ENCODE peak calls at places on chromosomes 13 and 19, in four cellular contexts. P, K, W and C are unnamed samples.

GRCh38 chr19:37007587-37008220 is 70.5 kb upstream of the ZNF420 start:
- DNase-seq in P (no peak), K (peak; percentile 36), W (no peak), C (no peak)

GRCh38 chr13:48006396-48006795 is 5.3 kb upstream of the SUCLA2 start:
- DNase-seq in P (no peak), K (no peak), W (no peak), C (no peak)

GRCh38 chr19:788821-789472 is 8.3 kb upstream of the PTBP1 start:
- DNase-seq in P (no peak), K (no peak), W (no peak), C (peak; percentile 52)

GRCh38 chr13:66618702-66619101 is 611.4 kb downstream of the PCDH9 start:
- DNase-seq in P (no peak), K (no peak), W (peak; percentile 16), C (peak; percentile 5)

GRCh38 chr19:15177269-15178116 is 23.3 kb downstream of the NOTCH3 start:
- DNase-seq in P (peak; percentile 92), K (peak; percentile 87), W (peak; percentile 35), C (peak; percentile 54)

GRCh38 chr19:1397838-1398237 is 3.5 kb downstream of the GAMT start:
- DNase-seq in P (no peak), K (no peak), W (no peak), C (no peak)

GRCh38 chr19:28746486-28746885 is 466.5 kb downstream of the UQCRFS1 start:
- DNase-seq in P (no peak), K (no peak), W (no peak), C (no peak)

GRCh38 chr19:33639034-33639681 is 17.4 kb downstream of the CHST8 start:
- DNase-seq in P (no peak), K (no peak), W (no peak), C (no peak)

GRCh38 chr19:49655570-49656455 is 9.8 kb downstream of the IRF3 start:
- DNase-seq in P (no peak), K (no peak), W (no peak), C (no peak)

GRCh38 chr13:99374169-99374991 is 67.2 kb upstream of the GPR183 start:
- DNase-seq in P (no peak), K (no peak), W (no peak), C (no peak)

GRCh38 chr13:49082653-49083536 is 107.2 kb downstream of the FNDC3A start:
- DNase-seq in P (no peak), K (no peak), W (no peak), C (no peak)

GRCh38 chr13:20206836-20207235 is 14.1 kb upstream of the GJB2 start:
- DNase-seq in P (no peak), K (peak; percentile 37), W (no peak), C (no peak)

GRCh38 chr13:30551194-30551593 is 66.5 kb upstream of the USPL1 start:
- DNase-seq in P (no peak), K (peak; percentile 29), W (no peak), C (peak; percentile 29)

GRCh38 chr19:45781282-45782161 is 768 bp downstream of the DMPK start:
- DNase-seq in P (no peak), K (no peak), W (peak; percentile 92), C (no peak)

GRCh38 chr13:24252136-24252535 is 57.2 kb upstream of the C1QTNF9 start:
- DNase-seq in P (no peak), K (no peak), W (no peak), C (no peak)

GRCh38 chr19:18969953-18970659 is 29.1 kb upstream of the HOMER3 start:
- DNase-seq in P (no peak), K (no peak), W (no peak), C (no peak)

DNA sequence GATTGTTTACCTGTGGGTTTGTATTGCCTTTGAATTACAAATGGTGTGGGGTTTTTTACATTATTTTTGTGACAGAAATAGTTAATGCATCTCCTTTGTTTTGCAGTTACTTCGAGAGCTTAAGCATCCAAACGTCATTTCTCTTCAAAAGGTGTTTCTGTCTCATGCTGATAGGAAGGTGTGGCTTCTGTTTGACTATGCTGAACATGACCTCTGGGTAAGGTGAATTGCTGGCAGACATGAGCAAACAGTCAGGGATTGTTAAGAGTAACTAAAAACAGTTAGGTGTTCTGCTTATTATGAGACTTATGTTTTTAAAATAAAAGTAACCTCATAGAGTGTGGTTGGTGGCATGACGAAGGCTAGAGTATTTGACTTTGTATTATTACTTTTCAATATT is 95.0 kb downstream of the CDK8 start:
- DNase-seq in P (no peak), K (peak; percentile 9), W (no peak), C (peak; percentile 5)
- TF ChIP-seq HMGXB4 in P (no peak), K (no peak), W (no peak), C (no peak)

GRCh38 chr19:3868770-3869456 is at the start of gene ZFR2:
- DNase-seq in P (peak; percentile 83), K (peak; percentile 36), W (no peak), C (no peak)
- TF ChIP-seq HMGXB4 in P (peak; percentile 97), K (no peak), W (no peak), C (no peak)

GRCh38 chr13:33272531-33273124 is 12.9 kb downstream of the STARD13 start:
- DNase-seq in P (no peak), K (no peak), W (no peak), C (peak; percentile 52)

GRCh38 chr13:33271759-33272158 is 13.8 kb downstream of the STARD13 start:
- DNase-seq in P (no peak), K (no peak), W (no peak), C (no peak)

GRCh38 chr13:33274264-33274663 is 11.3 kb downstream of the STARD13 start:
- DNase-seq in P (no peak), K (no peak), W (no peak), C (no peak)

GRCh38 chr13:33275916-33276315 is 9.6 kb downstream of the STARD13 start:
- DNase-seq in P (no peak), K (no peak), W (no peak), C (no peak)

GRCh38 chr13:33270906-33271538 is 14.5 kb downstream of the STARD13 start:
- DNase-seq in P (no peak), K (no peak), W (no peak), C (no peak)
- TF ChIP-seq HMGXB4 in P (no peak), K (no peak), W (no peak), C (no peak)

DNA sequence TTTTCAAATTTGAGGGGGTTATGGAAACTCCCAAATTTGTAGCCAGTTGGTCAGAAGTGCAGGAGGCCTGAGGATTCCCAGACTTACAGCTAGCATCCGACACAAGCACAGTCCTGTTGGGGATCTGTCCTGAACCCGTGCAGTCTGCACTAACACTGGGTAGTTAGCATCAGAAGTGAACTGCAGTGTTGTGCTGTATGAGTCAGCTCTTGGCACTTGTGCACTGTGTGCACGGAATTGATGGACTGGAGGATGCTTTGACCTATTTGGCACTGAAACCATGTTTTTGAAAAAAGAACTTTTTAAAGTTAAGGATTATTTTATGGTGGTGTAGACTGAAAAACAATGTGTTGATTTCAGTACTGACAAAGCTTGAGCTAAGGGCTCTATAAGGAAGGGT is 279.0 kb downstream of the NHLRC3 start:
- DNase-seq in P (no peak), K (no peak), W (no peak), C (no peak)
- TF ChIP-seq HMGXB4 in P (no peak), K (no peak), W (no peak), C (no peak)

GRCh38 chr13:65111223-65111622 is 2118.9 kb downstream of the PCDH9 start:
- DNase-seq in P (no peak), K (no peak), W (no peak), C (no peak)

DNA sequence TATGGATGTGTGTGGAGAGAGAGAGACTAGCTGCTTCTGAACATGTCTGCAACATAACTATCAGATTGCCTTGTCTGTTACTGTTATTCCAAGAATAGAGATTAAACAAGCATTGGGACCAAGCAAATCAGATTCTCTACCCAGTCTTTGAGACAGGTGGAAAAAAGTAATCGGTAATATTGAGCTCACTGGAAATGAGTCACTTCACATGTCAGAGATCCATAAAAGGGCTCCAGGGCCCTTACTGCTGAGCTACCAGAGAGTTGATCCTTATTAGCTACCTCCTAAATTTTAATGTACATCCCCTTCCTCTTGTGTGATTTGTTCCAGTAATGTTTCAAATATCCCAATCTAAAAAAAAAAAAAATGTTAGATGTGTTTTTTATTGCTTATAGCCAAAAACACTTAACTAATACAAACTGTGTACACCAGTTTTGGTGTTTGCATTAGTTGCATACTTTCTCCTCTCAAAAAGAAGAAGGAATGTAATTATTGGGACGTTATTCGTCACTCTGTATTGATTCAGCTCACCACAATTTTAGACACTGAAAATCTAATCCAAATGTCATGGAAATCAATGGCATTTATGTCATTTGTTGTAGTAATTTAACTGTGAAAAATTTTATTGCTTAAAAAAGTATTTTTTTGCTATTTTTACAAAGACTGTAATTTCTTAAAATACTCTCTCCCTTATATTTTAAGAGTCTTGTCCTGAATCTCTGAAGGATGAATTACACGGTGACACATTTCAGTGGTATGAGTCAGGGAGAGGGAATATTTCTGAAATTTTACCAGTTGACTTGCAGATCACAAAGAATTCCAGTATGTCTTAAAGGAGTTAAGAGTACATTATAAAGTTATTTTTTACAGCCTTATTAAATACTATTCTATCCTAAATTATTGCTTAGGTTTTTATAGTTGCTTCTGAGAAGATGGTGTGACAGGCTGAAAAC is 2117.7 kb downstream of the PCDH9 start:
- DNase-seq in P (no peak), K (no peak), W (no peak), C (no peak)
- TF ChIP-seq HMGXB4 in P (no peak), K (no peak), W (no peak), C (no peak)

GRCh38 chr13:27979765-27980279 is 8.7 kb downstream of the URAD start:
- DNase-seq in P (no peak), K (no peak), W (no peak), C (no peak)
- TF ChIP-seq HMGXB4 in P (no peak), K (no peak), W (no peak), C (no peak)

DNA sequence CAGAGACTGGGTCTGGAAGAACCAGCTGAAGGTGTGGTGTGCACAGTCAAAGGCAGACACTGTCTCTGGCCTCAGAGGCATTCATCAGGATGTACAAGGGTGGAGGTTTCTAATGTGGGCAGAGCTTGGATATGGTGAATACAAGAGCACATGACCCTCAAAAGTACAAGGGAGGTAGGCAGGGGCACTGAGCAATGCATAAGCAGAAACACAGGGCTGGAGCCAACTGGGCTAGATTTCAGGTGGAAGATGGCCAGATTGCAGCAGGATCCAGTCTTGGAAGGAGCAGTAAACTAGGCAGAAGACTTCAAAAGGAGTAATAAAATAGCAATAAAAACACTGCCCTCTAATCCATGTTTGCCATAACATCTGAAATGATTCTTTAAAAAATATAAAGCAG is 417.1 kb downstream of the OLFM4 start:
- DNase-seq in P (no peak), K (no peak), W (no peak), C (no peak)
- TF ChIP-seq HMGXB4 in P (no peak), K (no peak), W (no peak), C (no peak)

GRCh38 chr13:59178344-59178743 is 985.4 kb downstream of the DIAPH3 start:
- DNase-seq in P (no peak), K (no peak), W (no peak), C (no peak)
- TF ChIP-seq HMGXB4 in P (no peak), K (no peak), W (no peak), C (no peak)